ENCODE peak calls at places on chromosomes 3 and 15, in seven cellular contexts. Q is GDM1; W is T1000; U is BE2C; P is stimulated activated CD4-positive, alpha-beta T cell treated with anti-CD3 and anti-CD28 coated beads, Interleukin-12 subunit alpha, Interleukin-12 subunit beta, amount 100 ng/mL, for 24 hours; J is RWPE1; S is HuH-7. X is an unnamed sample.

GRCh38 chr3:184361532-184361931 is at the start of the genes CLCN2 and POLR2H:
- DNase-seq in Q (peak), W (no peak), U (peak), P (peak), J (peak), S (peak), X (peak)

GRCh38 chr3:71345429-71346027 is 238.0 kb downstream of the FOXP1 start:
- DNase-seq in Q (no peak), W (no peak), U (no peak), P (no peak), J (no peak), S (no peak), X (no peak)

GRCh38 chr3:170579646-170580045 is 6.2 kb downstream of the SLC7A14 start:
- DNase-seq in Q (no peak), W (no peak), U (no peak), P (no peak), J (no peak), S (no peak), X (no peak)

GRCh38 chr3:123194552-123194951 is 7.2 kb upstream of the SEC22A start:
- DNase-seq in Q (no peak), W (no peak), U (peak), P (no peak), J (no peak), S (peak), X (peak)

GRCh38 chr15:70421197-70421482 is 323.4 kb upstream of the TLE3 start:
- DNase-seq in Q (no peak), W (no peak), U (no peak), P (no peak), J (no peak), S (no peak), X (no peak)

GRCh38 chr3:115359507-115359906 is 212.4 kb upstream of the ZBTB20 start:
- DNase-seq in Q (no peak), W (no peak), U (no peak), P (no peak), J (no peak), S (no peak), X (no peak)

GRCh38 chr3:189076459-189076858 is 95.3 kb upstream of the TPRG1 start:
- DNase-seq in Q (no peak), W (no peak), U (peak), P (no peak), J (no peak), S (no peak), X (peak)

GRCh38 chr3:26118165-26118564 is 328.3 kb downstream of the OXSM start:
- DNase-seq in Q (no peak), W (no peak), U (no peak), P (no peak), J (no peak), S (no peak), X (no peak)

GRCh38 chr3:158789592-158789991 is 12.3 kb upstream of the MFSD1 start:
- DNase-seq in Q (no peak), W (no peak), U (peak), P (no peak), J (peak), S (no peak), X (peak)

GRCh38 chr15:58758141-58758540 is 8.6 kb upstream of the ADAM10 start:
- DNase-seq in Q (no peak), W (no peak), U (no peak), P (no peak), J (no peak), S (no peak), X (peak)

GRCh38 chr3:13352621-13353131 is 67.4 kb downstream of the NUP210 start:
- DNase-seq in Q (peak), W (no peak), U (no peak), P (no peak), J (no peak), S (no peak), X (no peak)

GRCh38 chr3:51735039-51735438 is 28.2 kb downstream of the GRM2 start:
- DNase-seq in Q (no peak), W (no peak), U (no peak), P (no peak), J (no peak), S (no peak), X (no peak)

GRCh38 chr15:73984208-73984979 is 7.7 kb downstream of the STOML1 start:
- DNase-seq in Q (no peak), W (no peak), U (no peak), P (no peak), J (no peak), S (no peak), X (no peak)

GRCh38 chr3:69934398-69934797 is 65.1 kb upstream of the SAMMSON start:
- DNase-seq in Q (no peak), W (no peak), U (no peak), P (no peak), J (no peak), S (no peak), X (no peak)

GRCh38 chr3:62421275-62421674 is 47.9 kb upstream of the FEZF2 start:
- DNase-seq in Q (no peak), W (no peak), U (no peak), P (no peak), J (no peak), S (no peak), X (no peak)

GRCh38 chr15:48681274-48681840 is 35.8 kb upstream of the FBN1 start:
- DNase-seq in Q (no peak), W (peak), U (peak), P (no peak), J (no peak), S (no peak), X (peak)

GRCh38 chr3:101635954-101636798 is 40.8 kb downstream of the ZBTB11 start:
- DNase-seq in Q (peak), W (no peak), U (peak), P (peak), J (peak), S (peak), X (peak)

GRCh38 chr3:48466386-48467109 is 20.0 kb downstream of the ATRIP start:
- DNase-seq in Q (no peak), W (no peak), U (no peak), P (no peak), J (no peak), S (no peak), X (peak)

GRCh38 chr15:62462721-62463120 is 297.6 kb upstream of the C2CD4B start:
- DNase-seq in Q (no peak), W (no peak), U (no peak), P (no peak), J (no peak), S (no peak), X (peak)

GRCh38 chr3:38131621-38132369 is 5.1 kb downstream of the ACAA1 start:
- DNase-seq in Q (no peak), W (no peak), U (peak), P (no peak), J (no peak), S (peak), X (peak)

GRCh38 chr3:189914799-189915198 is 205.9 kb downstream of the P3H2 start:
- DNase-seq in Q (no peak), W (peak), U (no peak), P (no peak), J (peak), S (no peak), X (no peak)

GRCh38 chr3:52705688-52706686 is at the start of the genes GLT8D1 and SPCS1:
- DNase-seq in Q (peak), W (peak), U (peak), P (peak), J (peak), S (peak), X (peak)

GRCh38 chr3:79183496-79183895 is 584.3 kb downstream of the ROBO1 start:
- DNase-seq in Q (no peak), W (no peak), U (peak), P (no peak), J (no peak), S (no peak), X (no peak)